ENCODE peak calls at places on chromosomes 16 and 17, in four cellular contexts. One of them, this sample, is unnamed.

GRCh38 chr17:19359151-19359550 is 3.4 kb downstream of the B9D1 start:
- DNase-seq in GM12878: no peak
- DNase-seq in HepG2: no peak
- DNase-seq in SK-N-SH: no peak
- DNase-seq in this sample: no peak

GRCh38 chr16:67327774-67328173 is 1.2 kb downstream of the LRRC36 start:
- DNase-seq in GM12878: no peak
- DNase-seq in HepG2: no peak
- DNase-seq in SK-N-SH: no peak
- DNase-seq in this sample: no peak

GRCh38 chr17:81040791-81041337 is 5.9 kb downstream of the BAIAP2 start:
- DNase-seq in GM12878: no peak
- DNase-seq in HepG2: peak; percentile 37
- DNase-seq in SK-N-SH: peak; percentile 77
- DNase-seq in this sample: peak; percentile 83

GRCh38 chr17:50063516-50064252 is 7.8 kb downstream of the ITGA3 start:
- DNase-seq in GM12878: no peak
- DNase-seq in HepG2: no peak
- DNase-seq in SK-N-SH: no peak
- DNase-seq in this sample: no peak

GRCh38 chr17:64534187-64534586 is 27.4 kb downstream of the CEP95 start:
- DNase-seq in GM12878: no peak
- DNase-seq in HepG2: no peak
- DNase-seq in SK-N-SH: no peak
- DNase-seq in this sample: no peak

GRCh38 chr17:52136173-52136572 is 22.3 kb downstream of the CA10 start:
- DNase-seq in GM12878: no peak
- DNase-seq in HepG2: no peak
- DNase-seq in SK-N-SH: no peak
- DNase-seq in this sample: no peak

GRCh38 chr17:79537686-79538085 is 73.2 kb downstream of the RBFOX3 start:
- DNase-seq in GM12878: no peak
- DNase-seq in HepG2: no peak
- DNase-seq in SK-N-SH: no peak
- DNase-seq in this sample: no peak

GRCh38 chr16:2819179-2819938 is 2.3 kb downstream of the PRSS21 start:
- DNase-seq in GM12878: no peak
- DNase-seq in HepG2: no peak
- DNase-seq in SK-N-SH: no peak
- DNase-seq in this sample: no peak

GRCh38 chr16:58306327-58306726 is 11.5 kb upstream of the PRSS54 start:
- DNase-seq in GM12878: no peak
- DNase-seq in HepG2: peak; percentile 15
- DNase-seq in SK-N-SH: no peak
- DNase-seq in this sample: no peak

GRCh38 chr16:74019608-74020007 is 277.0 kb upstream of the PSMD7 start:
- DNase-seq in GM12878: no peak
- DNase-seq in HepG2: no peak
- DNase-seq in SK-N-SH: no peak
- DNase-seq in this sample: no peak

GRCh38 chr16:733382-734207 is 6.7 kb downstream of the HAGHL start:
- DNase-seq in GM12878: no peak
- DNase-seq in HepG2: no peak
- DNase-seq in SK-N-SH: peak; percentile 87
- DNase-seq in this sample: peak; percentile 48

GRCh38 chr17:49101054-49101534 is 31.5 kb upstream of the B4GALNT2 start:
- DNase-seq in GM12878: no peak
- DNase-seq in HepG2: no peak
- DNase-seq in SK-N-SH: no peak
- DNase-seq in this sample: no peak

GRCh38 chr16:24626251-24626650 is 86.9 kb downstream of the RBBP6 start:
- DNase-seq in GM12878: no peak
- DNase-seq in HepG2: no peak
- DNase-seq in SK-N-SH: no peak
- DNase-seq in this sample: no peak

GRCh38 chr17:3796822-3797170 is 4.2 kb downstream of the ITGAE start:
- DNase-seq in GM12878: no peak
- DNase-seq in HepG2: no peak
- DNase-seq in SK-N-SH: no peak
- DNase-seq in this sample: no peak

GRCh38 chr16:87325480-87325879 is 8.3 kb upstream of the C16orf95 start:
- DNase-seq in GM12878: no peak
- DNase-seq in HepG2: no peak
- DNase-seq in SK-N-SH: no peak
- DNase-seq in this sample: no peak

GRCh38 chr16:1782408-1783247 is at the start of the genes NUBP2 and SPSB3:
- DNase-seq in GM12878: peak; percentile 100
- DNase-seq in HepG2: peak; percentile 99
- DNase-seq in SK-N-SH: peak; percentile 97
- DNase-seq in this sample: peak; percentile 100

GRCh38 chr16:42069-42457 is 11.3 kb downstream of the POLR3K start:
- DNase-seq in GM12878: no peak
- DNase-seq in HepG2: no peak
- DNase-seq in SK-N-SH: no peak
- DNase-seq in this sample: no peak

GRCh38 chr16:53921042-53921441 is 217.1 kb downstream of the FTO start:
- DNase-seq in GM12878: no peak
- DNase-seq in HepG2: no peak
- DNase-seq in SK-N-SH: no peak
- DNase-seq in this sample: no peak

GRCh38 chr17:14745541-14745940 is 444.7 kb downstream of the HS3ST3B1 start:
- DNase-seq in GM12878: no peak
- DNase-seq in HepG2: no peak
- DNase-seq in SK-N-SH: no peak
- DNase-seq in this sample: no peak

GRCh38 chr16:9123871-9124270 is 32.4 kb downstream of the HAPSTR1 start:
- DNase-seq in GM12878: no peak
- DNase-seq in HepG2: no peak
- DNase-seq in SK-N-SH: no peak
- DNase-seq in this sample: no peak

GRCh38 chr17:81578038-81578441 is 25.9 kb upstream of the FAAP100 start:
- DNase-seq in GM12878: no peak
- DNase-seq in HepG2: peak; percentile 24
- DNase-seq in SK-N-SH: no peak
- DNase-seq in this sample: no peak

GRCh38 chr17:78236362-78237127 is 5.1 kb downstream of the TMEM235 start:
- DNase-seq in GM12878: no peak
- DNase-seq in HepG2: no peak
- DNase-seq in SK-N-SH: no peak
- DNase-seq in this sample: no peak

GRCh38 chr17:73657473-73658116 is 13.3 kb upstream of the SDK2 start:
- DNase-seq in GM12878: no peak
- DNase-seq in HepG2: peak; percentile 53
- DNase-seq in SK-N-SH: peak; percentile 70
- DNase-seq in this sample: peak; percentile 41

GRCh38 chr17:16932611-16933010 is 39.3 kb downstream of the TNFRSF13B start:
- DNase-seq in GM12878: no peak
- DNase-seq in HepG2: no peak
- DNase-seq in SK-N-SH: no peak
- DNase-seq in this sample: no peak

GRCh38 chr16:85173077-85173980 is 61.1 kb upstream of the CIBAR2 start:
- DNase-seq in GM12878: no peak
- DNase-seq in HepG2: no peak
- DNase-seq in SK-N-SH: peak; percentile 87
- DNase-seq in this sample: peak; percentile 78

GRCh38 chr17:58338907-58339774 is 10.5 kb upstream of the TSPOAP1 start:
- DNase-seq in GM12878: peak; percentile 87
- DNase-seq in HepG2: peak; percentile 38
- DNase-seq in SK-N-SH: peak; percentile 79
- DNase-seq in this sample: peak; percentile 79

GRCh38 chr17:58337126-58337599 is 8.6 kb upstream of the TSPOAP1 start:
- DNase-seq in GM12878: no peak
- DNase-seq in HepG2: no peak
- DNase-seq in SK-N-SH: peak; percentile 32
- DNase-seq in this sample: no peak

GRCh38 chr17:58339775-58340622 is 11.4 kb upstream of the TSPOAP1 start:
- DNase-seq in GM12878: no peak
- DNase-seq in HepG2: no peak
- DNase-seq in SK-N-SH: peak; percentile 4
- DNase-seq in this sample: no peak

GRCh38 chr17:58337600-58338453 is 9.2 kb upstream of the TSPOAP1 start:
- DNase-seq in GM12878: peak; percentile 90
- DNase-seq in HepG2: peak; percentile 82
- DNase-seq in SK-N-SH: no peak
- DNase-seq in this sample: peak; percentile 90

DNA sequence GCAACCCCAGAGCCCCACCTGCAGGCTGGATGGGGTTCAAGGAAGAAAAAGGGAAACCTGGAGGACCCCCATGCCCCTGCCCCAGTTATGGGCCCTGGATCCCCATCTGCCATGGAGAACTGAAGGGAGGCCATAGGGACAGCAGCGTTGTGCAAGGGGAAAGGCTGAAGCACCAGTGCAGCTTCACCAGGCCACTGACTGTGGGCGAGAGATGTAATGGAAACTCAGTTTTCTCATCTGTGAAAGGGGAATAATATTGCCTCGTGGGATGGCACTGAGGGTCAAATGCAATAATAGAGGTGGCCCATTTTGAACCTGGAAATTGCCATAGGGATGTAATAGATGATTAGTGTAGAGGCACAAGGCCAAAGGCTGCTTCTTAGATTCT is 9.9 kb upstream of the TSPOAP1 start:
- DNase-seq in GM12878: no peak
- DNase-seq in HepG2: no peak
- DNase-seq in SK-N-SH: no peak
- DNase-seq in this sample: no peak
- TF ChIP-seq NFIC in GM12878: no peak
- TF ChIP-seq NFIC in HepG2: no peak
- TF ChIP-seq NFIC in SK-N-SH: no peak
- TF ChIP-seq NFIC in this sample: no peak

DNA sequence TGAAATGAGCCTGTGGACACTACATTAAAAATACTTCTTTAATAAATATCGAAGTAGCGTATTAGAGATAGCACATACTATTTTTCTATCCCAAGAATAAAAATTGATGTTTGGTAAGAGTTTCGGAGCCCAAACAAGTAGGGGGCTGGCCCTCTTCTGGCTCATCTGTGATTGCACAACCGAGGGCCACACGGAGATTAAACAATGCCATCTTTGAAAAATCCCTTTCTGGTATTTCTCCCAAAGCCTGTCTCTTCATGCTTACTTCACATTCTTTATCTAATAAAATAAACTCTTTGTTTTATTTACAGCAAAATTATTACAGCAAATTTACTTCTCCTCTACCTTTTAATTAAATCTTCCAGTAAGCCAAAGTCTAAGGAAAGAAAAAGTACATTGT is 9.6 kb upstream of the MYH11 start:
- DNase-seq in GM12878: no peak
- DNase-seq in HepG2: no peak
- DNase-seq in SK-N-SH: no peak
- DNase-seq in this sample: no peak
- TF ChIP-seq NFIC in GM12878: no peak
- TF ChIP-seq NFIC in HepG2: no peak
- TF ChIP-seq NFIC in SK-N-SH: no peak
- TF ChIP-seq NFIC in this sample: no peak

GRCh38 chr17:76384222-76384986 is at the start of gene SPHK1:
- DNase-seq in GM12878: no peak
- DNase-seq in HepG2: peak; percentile 74
- DNase-seq in SK-N-SH: peak; percentile 91
- DNase-seq in this sample: peak; percentile 87
- TF ChIP-seq NFIC in GM12878: no peak
- TF ChIP-seq NFIC in HepG2: no peak
- TF ChIP-seq NFIC in SK-N-SH: no peak
- TF ChIP-seq NFIC in this sample: no peak

GRCh38 chr16:29025735-29026134 is 40.9 kb downstream of the LAT start:
- DNase-seq in GM12878: no peak
- DNase-seq in HepG2: no peak
- DNase-seq in SK-N-SH: no peak
- DNase-seq in this sample: no peak

GRCh38 chr16:29025218-29025617 is 40.4 kb downstream of the LAT start:
- DNase-seq in GM12878: no peak
- DNase-seq in HepG2: no peak
- DNase-seq in SK-N-SH: no peak
- DNase-seq in this sample: no peak

GRCh38 chr16:29029168-29029994 is 44.5 kb downstream of the LAT start:
- DNase-seq in GM12878: no peak
- DNase-seq in HepG2: no peak
- DNase-seq in SK-N-SH: no peak
- DNase-seq in this sample: peak; percentile 80

GRCh38 chr16:29030086-29030840 is 45.4 kb downstream of the LAT start:
- DNase-seq in GM12878: no peak
- DNase-seq in HepG2: no peak
- DNase-seq in SK-N-SH: no peak
- DNase-seq in this sample: no peak

GRCh38 chr16:29028457-29029167 is 43.8 kb downstream of the LAT start:
- DNase-seq in GM12878: no peak
- DNase-seq in HepG2: no peak
- DNase-seq in SK-N-SH: no peak
- DNase-seq in this sample: no peak
- TF ChIP-seq NFIC in GM12878: no peak
- TF ChIP-seq NFIC in HepG2: no peak
- TF ChIP-seq NFIC in SK-N-SH: no peak
- TF ChIP-seq NFIC in this sample: no peak

DNA sequence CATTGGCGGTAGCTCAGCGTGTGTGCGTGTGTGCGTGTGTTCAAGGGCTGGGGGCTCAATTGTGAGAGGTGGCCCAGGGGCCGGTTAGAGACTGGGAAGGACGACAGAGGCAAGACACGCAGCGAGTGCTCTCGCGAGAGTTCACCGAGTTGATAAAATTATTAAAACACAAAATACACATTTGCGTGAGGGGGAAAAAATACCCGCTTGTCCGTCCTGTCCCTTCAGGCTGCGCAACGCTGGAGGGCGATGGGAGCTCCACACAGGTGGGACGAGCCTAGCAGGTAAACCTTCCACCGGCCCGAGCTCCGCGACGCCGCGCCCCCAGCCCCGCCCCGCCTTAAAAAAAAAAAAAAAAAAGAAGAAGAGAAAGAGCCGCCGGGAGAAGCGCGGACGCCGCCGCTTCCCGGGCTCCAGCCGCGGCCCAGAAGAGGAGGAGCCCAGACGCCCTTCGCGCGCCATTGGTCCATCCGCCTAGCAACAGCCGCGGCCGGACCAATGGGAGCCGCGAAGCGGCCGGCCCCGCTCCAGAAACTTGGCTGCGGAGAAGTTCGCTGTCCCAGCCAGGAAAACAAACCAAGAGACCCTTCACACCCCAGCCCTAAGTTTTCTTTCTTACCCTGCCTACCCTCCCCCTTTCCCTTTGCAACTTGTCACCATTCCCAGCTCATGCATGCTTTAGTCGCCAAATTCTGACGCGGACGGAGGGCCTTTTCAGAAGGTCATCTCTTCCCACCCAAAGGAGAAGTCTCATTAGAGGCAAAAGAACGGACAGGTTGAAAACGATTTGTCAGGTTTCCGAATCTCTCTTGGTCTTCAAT is 169.9 kb upstream of the MAF start:
- DNase-seq in GM12878: peak; percentile 12
- DNase-seq in HepG2: peak; percentile 63
- DNase-seq in SK-N-SH: peak; percentile 93
- DNase-seq in this sample: peak; percentile 99
- TF ChIP-seq NFIC in GM12878: no peak
- TF ChIP-seq NFIC in HepG2: no peak
- TF ChIP-seq NFIC in SK-N-SH: no peak
- TF ChIP-seq NFIC in this sample: no peak

GRCh38 chr16:20611350-20611902 is 35.3 kb upstream of the ACSM2B start:
- DNase-seq in GM12878: no peak
- DNase-seq in HepG2: no peak
- DNase-seq in SK-N-SH: no peak
- DNase-seq in this sample: no peak
- TF ChIP-seq NFIC in GM12878: no peak
- TF ChIP-seq NFIC in HepG2: no peak
- TF ChIP-seq NFIC in SK-N-SH: no peak
- TF ChIP-seq NFIC in this sample: no peak

This sample was measured in K562.